ENCODE peak calls at places on chromosomes 11 and 22, in eight cellular contexts. One of them, this sample, is unnamed.

GRCh38 chr11:115134886-115135285 is 369.3 kb downstream of the CADM1 start:
- DNase-seq in cardiac muscle cell: no peak
- DNase-seq in lower leg skin: no peak
- DNase-seq in AG09319: no peak
- DNase-seq in WTC11: no peak
- DNase-seq in SK-N-SH: no peak
- DNase-seq in right lobe of liver: no peak
- DNase-seq in GM12865: no peak
- DNase-seq in this sample: no peak

GRCh38 chr22:35135165-35135564 is 69.2 kb downstream of the ISX start:
- DNase-seq in SK-N-SH: no peak
- DNase-seq in AG09319: no peak
- DNase-seq in right lobe of liver: no peak
- DNase-seq in WTC11: no peak
- DNase-seq in GM12865: no peak
- DNase-seq in cardiac muscle cell: peak; percentile 30
- DNase-seq in lower leg skin: no peak
- DNase-seq in this sample: no peak

GRCh38 chr11:57126766-57127400 is 54.9 kb upstream of the LRRC55 start:
- DNase-seq in cardiac muscle cell: peak; percentile 41
- DNase-seq in WTC11: no peak
- DNase-seq in AG09319: no peak
- DNase-seq in SK-N-SH: no peak
- DNase-seq in lower leg skin: no peak
- DNase-seq in right lobe of liver: no peak
- DNase-seq in GM12865: no peak
- DNase-seq in this sample: no peak

GRCh38 chr22:48578138-48579034 is 1249.3 kb downstream of the BRD1 start:
- DNase-seq in lower leg skin: no peak
- DNase-seq in AG09319: no peak
- DNase-seq in cardiac muscle cell: peak; percentile 22
- DNase-seq in SK-N-SH: no peak
- DNase-seq in GM12865: no peak
- DNase-seq in right lobe of liver: no peak
- DNase-seq in WTC11: no peak
- DNase-seq in this sample: no peak

GRCh38 chr11:97965849-97966646 is 1054.7 kb upstream of the CNTN5 start:
- DNase-seq in GM12865: no peak
- DNase-seq in right lobe of liver: no peak
- DNase-seq in SK-N-SH: no peak
- DNase-seq in lower leg skin: no peak
- DNase-seq in AG09319: peak; percentile 14
- DNase-seq in WTC11: no peak
- DNase-seq in cardiac muscle cell: no peak
- DNase-seq in this sample: no peak

GRCh38 chr11:94597896-94598295 is 30.7 kb downstream of the PIWIL4 start:
- DNase-seq in GM12865: peak; percentile 15
- DNase-seq in lower leg skin: no peak
- DNase-seq in cardiac muscle cell: no peak
- DNase-seq in right lobe of liver: no peak
- DNase-seq in AG09319: no peak
- DNase-seq in SK-N-SH: no peak
- DNase-seq in WTC11: no peak
- DNase-seq in this sample: no peak

GRCh38 chr11:11483622-11484021 is 130.6 kb upstream of the CSNK2A3 start:
- DNase-seq in right lobe of liver: no peak
- DNase-seq in AG09319: no peak
- DNase-seq in WTC11: no peak
- DNase-seq in GM12865: no peak
- DNase-seq in lower leg skin: no peak
- DNase-seq in cardiac muscle cell: no peak
- DNase-seq in SK-N-SH: no peak
- DNase-seq in this sample: no peak

GRCh38 chr11:102318469-102318868 is 1.2 kb downstream of the BIRC3 start:
- DNase-seq in GM12865: peak; percentile 70
- DNase-seq in SK-N-SH: no peak
- DNase-seq in WTC11: no peak
- DNase-seq in lower leg skin: no peak
- DNase-seq in right lobe of liver: no peak
- DNase-seq in cardiac muscle cell: no peak
- DNase-seq in AG09319: no peak
- DNase-seq in this sample: no peak

GRCh38 chr11:64519541-64519940 is 71.5 kb upstream of the SLC22A12 start:
- DNase-seq in SK-N-SH: no peak
- DNase-seq in right lobe of liver: no peak
- DNase-seq in WTC11: no peak
- DNase-seq in GM12865: no peak
- DNase-seq in lower leg skin: no peak
- DNase-seq in AG09319: no peak
- DNase-seq in cardiac muscle cell: no peak
- DNase-seq in this sample: no peak

GRCh38 chr11:44566952-44567875 is 1.8 kb downstream of the CD82 start:
- DNase-seq in WTC11: no peak
- DNase-seq in cardiac muscle cell: no peak
- DNase-seq in lower leg skin: no peak
- DNase-seq in GM12865: peak; percentile 67
- DNase-seq in SK-N-SH: no peak
- DNase-seq in AG09319: no peak
- DNase-seq in right lobe of liver: no peak
- DNase-seq in this sample: no peak

GRCh38 chr11:19957301-19957985 is 202.8 kb downstream of the DBX1 start:
- DNase-seq in cardiac muscle cell: peak; percentile 28
- DNase-seq in GM12865: no peak
- DNase-seq in WTC11: no peak
- DNase-seq in right lobe of liver: no peak
- DNase-seq in SK-N-SH: no peak
- DNase-seq in AG09319: no peak
- DNase-seq in lower leg skin: peak; percentile 74
- DNase-seq in this sample: no peak

GRCh38 chr22:35567794-35568193 is 27.2 kb downstream of the RASD2 start:
- DNase-seq in cardiac muscle cell: no peak
- DNase-seq in SK-N-SH: no peak
- DNase-seq in GM12865: no peak
- DNase-seq in lower leg skin: no peak
- DNase-seq in WTC11: no peak
- DNase-seq in AG09319: no peak
- DNase-seq in right lobe of liver: no peak
- DNase-seq in this sample: no peak

GRCh38 chr22:24776525-24776924 is 2.0 kb upstream of the PIWIL3 start:
- DNase-seq in cardiac muscle cell: no peak
- DNase-seq in right lobe of liver: no peak
- DNase-seq in WTC11: no peak
- DNase-seq in AG09319: no peak
- DNase-seq in GM12865: no peak
- DNase-seq in lower leg skin: no peak
- DNase-seq in SK-N-SH: no peak
- DNase-seq in this sample: no peak

GRCh38 chr11:20618083-20618482 is 18.7 kb downstream of the SLC6A5 start:
- DNase-seq in WTC11: no peak
- DNase-seq in right lobe of liver: no peak
- DNase-seq in lower leg skin: no peak
- DNase-seq in GM12865: no peak
- DNase-seq in cardiac muscle cell: no peak
- DNase-seq in SK-N-SH: no peak
- DNase-seq in AG09319: no peak
- DNase-seq in this sample: no peak

GRCh38 chr11:61327669-61328071 is 5.2 kb downstream of the DDB1 start:
- DNase-seq in AG09319: no peak
- DNase-seq in SK-N-SH: no peak
- DNase-seq in lower leg skin: no peak
- DNase-seq in cardiac muscle cell: no peak
- DNase-seq in right lobe of liver: no peak
- DNase-seq in WTC11: no peak
- DNase-seq in GM12865: no peak
- DNase-seq in this sample: no peak

GRCh38 chr11:58941838-58942237 is 2.5 kb downstream of the GLYATL1 start:
- DNase-seq in SK-N-SH: no peak
- DNase-seq in right lobe of liver: no peak
- DNase-seq in AG09319: no peak
- DNase-seq in GM12865: no peak
- DNase-seq in cardiac muscle cell: no peak
- DNase-seq in WTC11: no peak
- DNase-seq in lower leg skin: no peak
- DNase-seq in this sample: no peak

GRCh38 chr11:5690736-5691135 is 1.1 kb downstream of the TRIM22 start:
- DNase-seq in GM12865: peak; percentile 28
- DNase-seq in lower leg skin: no peak
- DNase-seq in SK-N-SH: no peak
- DNase-seq in right lobe of liver: no peak
- DNase-seq in WTC11: no peak
- DNase-seq in cardiac muscle cell: no peak
- DNase-seq in AG09319: peak; percentile 16
- DNase-seq in this sample: no peak

DNA sequence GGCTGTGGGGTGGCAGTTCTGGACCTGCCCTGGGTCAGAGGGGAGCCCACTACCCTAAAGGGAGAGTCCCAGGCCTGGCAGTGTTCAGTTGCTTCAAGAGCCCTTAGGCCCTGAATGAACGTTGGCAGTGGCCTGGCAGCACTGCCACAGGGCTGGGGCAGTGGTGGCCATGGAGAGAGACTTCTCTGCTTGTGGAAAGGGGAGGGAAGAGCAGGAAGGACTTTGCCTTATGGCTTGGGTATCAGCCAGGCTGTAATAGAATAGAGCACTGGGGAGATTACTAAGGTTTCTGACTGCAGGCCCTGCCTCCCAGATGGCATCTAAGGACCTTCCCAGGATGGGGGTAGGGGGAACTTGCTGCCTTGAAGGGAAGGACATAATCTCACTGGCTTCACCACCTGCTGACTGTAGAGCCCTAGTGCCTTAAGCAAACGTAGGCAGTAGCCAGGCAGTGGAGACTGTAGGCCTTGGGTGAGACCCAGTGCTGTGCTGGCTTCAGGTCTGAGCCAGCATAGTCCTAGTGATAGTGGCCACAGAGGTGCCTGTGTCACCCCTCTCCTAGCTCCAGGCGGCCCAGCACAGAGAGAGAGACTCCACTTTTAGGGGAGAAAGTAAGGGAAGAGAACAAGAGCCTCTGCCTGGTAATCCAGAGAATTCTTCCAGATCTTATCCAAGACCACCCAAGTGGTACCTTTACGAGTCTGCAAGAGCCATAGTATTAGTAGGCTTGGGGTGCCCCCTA is 27.6 kb downstream of the PLA2G6 start:
- DNase-seq in right lobe of liver: peak; percentile 67
- DNase-seq in lower leg skin: no peak
- DNase-seq in SK-N-SH: no peak
- DNase-seq in GM12865: no peak
- DNase-seq in AG09319: no peak
- DNase-seq in WTC11: no peak
- DNase-seq in cardiac muscle cell: no peak
- DNase-seq in this sample: no peak
- TF ChIP-seq CTCF in right lobe of liver: no peak
- TF ChIP-seq CTCF in lower leg skin: no peak
- TF ChIP-seq CTCF in SK-N-SH: no peak
- TF ChIP-seq CTCF in GM12865: no peak
- TF ChIP-seq CTCF in AG09319: no peak
- TF ChIP-seq CTCF in WTC11: no peak
- TF ChIP-seq CTCF in cardiac muscle cell: no peak
- TF ChIP-seq CTCF in this sample: no peak

GRCh38 chr11:92153542-92153941 is 71.1 kb upstream of the FAT3 start:
- DNase-seq in GM12865: no peak
- DNase-seq in right lobe of liver: no peak
- DNase-seq in lower leg skin: no peak
- DNase-seq in cardiac muscle cell: no peak
- DNase-seq in SK-N-SH: no peak
- DNase-seq in AG09319: no peak
- DNase-seq in WTC11: no peak
- DNase-seq in this sample: no peak

GRCh38 chr11:92149996-92150395 is 74.6 kb upstream of the FAT3 start:
- DNase-seq in GM12865: no peak
- DNase-seq in SK-N-SH: no peak
- DNase-seq in right lobe of liver: no peak
- DNase-seq in WTC11: no peak
- DNase-seq in lower leg skin: no peak
- DNase-seq in AG09319: no peak
- DNase-seq in cardiac muscle cell: no peak
- DNase-seq in this sample: no peak

GRCh38 chr11:92154611-92155010 is 70.0 kb upstream of the FAT3 start:
- DNase-seq in WTC11: no peak
- DNase-seq in cardiac muscle cell: no peak
- DNase-seq in GM12865: no peak
- DNase-seq in lower leg skin: no peak
- DNase-seq in SK-N-SH: no peak
- DNase-seq in right lobe of liver: no peak
- DNase-seq in AG09319: no peak
- DNase-seq in this sample: no peak

DNA sequence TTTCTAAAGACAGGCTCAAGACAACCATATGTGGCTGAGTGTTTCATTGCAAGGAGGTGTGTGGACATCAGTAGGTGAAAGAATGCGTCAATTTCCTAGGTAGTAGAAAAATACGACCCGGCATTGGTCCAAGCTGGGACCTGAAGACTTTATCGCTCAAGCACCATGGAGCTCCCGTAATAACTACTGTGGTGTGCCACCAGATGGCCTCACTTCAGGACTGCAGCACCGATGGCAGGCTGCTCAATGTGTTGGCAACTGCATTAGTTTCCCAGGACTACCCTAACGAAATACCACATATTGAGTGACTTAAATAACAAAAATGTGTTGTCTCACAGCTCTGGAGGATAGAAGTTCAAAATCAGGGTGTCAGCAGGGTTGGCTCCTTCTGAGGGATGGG is 72.4 kb upstream of the FAT3 start:
- DNase-seq in WTC11: peak; percentile 52
- DNase-seq in right lobe of liver: no peak
- DNase-seq in SK-N-SH: peak; percentile 16
- DNase-seq in cardiac muscle cell: no peak
- DNase-seq in lower leg skin: no peak
- DNase-seq in GM12865: no peak
- DNase-seq in AG09319: no peak
- DNase-seq in this sample: no peak
- TF ChIP-seq CTCF in WTC11: peak; percentile 36
- TF ChIP-seq CTCF in right lobe of liver: no peak
- TF ChIP-seq CTCF in SK-N-SH: peak; percentile 12
- TF ChIP-seq CTCF in cardiac muscle cell: no peak
- TF ChIP-seq CTCF in lower leg skin: no peak
- TF ChIP-seq CTCF in GM12865: no peak
- TF ChIP-seq CTCF in AG09319: no peak
- TF ChIP-seq CTCF in this sample: peak; percentile 31

DNA sequence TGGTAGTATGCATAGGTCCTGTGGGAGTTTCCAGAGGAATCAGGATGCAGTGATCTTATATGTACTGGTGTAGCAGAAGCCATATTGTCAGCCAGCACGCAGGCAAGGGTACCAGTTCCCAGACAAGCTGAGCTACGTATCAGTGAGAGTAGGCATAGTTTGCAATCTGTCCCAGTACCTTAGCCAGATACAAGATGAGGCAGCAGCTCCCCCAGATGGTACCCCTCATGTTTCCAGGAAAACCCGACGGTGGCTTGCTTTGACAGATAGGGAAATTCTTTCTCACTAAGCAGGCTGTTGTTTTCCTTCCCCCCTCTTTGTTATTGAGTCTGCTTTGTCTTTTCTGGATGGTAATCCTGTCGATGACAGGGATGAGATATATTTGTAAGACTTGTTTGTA is 109.7 kb upstream of the RRM1 start:
- DNase-seq in cardiac muscle cell: peak; percentile 20
- DNase-seq in GM12865: peak; percentile 31
- DNase-seq in lower leg skin: no peak
- DNase-seq in WTC11: peak; percentile 28
- DNase-seq in SK-N-SH: peak; percentile 27
- DNase-seq in right lobe of liver: no peak
- DNase-seq in AG09319: no peak
- DNase-seq in this sample: no peak
- TF ChIP-seq CTCF in cardiac muscle cell: peak; percentile 20
- TF ChIP-seq CTCF in GM12865: peak; percentile 27
- TF ChIP-seq CTCF in lower leg skin: no peak
- TF ChIP-seq CTCF in WTC11: no peak
- TF ChIP-seq CTCF in SK-N-SH: no peak
- TF ChIP-seq CTCF in right lobe of liver: no peak
- TF ChIP-seq CTCF in AG09319: no peak
- TF ChIP-seq CTCF in this sample: no peak

GRCh38 chr11:133065847-133066485 is 466.3 kb downstream of the OPCML start:
- DNase-seq in SK-N-SH: no peak
- DNase-seq in lower leg skin: peak; percentile 76
- DNase-seq in right lobe of liver: no peak
- DNase-seq in AG09319: no peak
- DNase-seq in WTC11: no peak
- DNase-seq in GM12865: no peak
- DNase-seq in cardiac muscle cell: no peak
- DNase-seq in this sample: no peak
- TF ChIP-seq CTCF in SK-N-SH: no peak
- TF ChIP-seq CTCF in lower leg skin: no peak
- TF ChIP-seq CTCF in right lobe of liver: no peak
- TF ChIP-seq CTCF in AG09319: no peak
- TF ChIP-seq CTCF in WTC11: no peak
- TF ChIP-seq CTCF in GM12865: no peak
- TF ChIP-seq CTCF in cardiac muscle cell: no peak
- TF ChIP-seq CTCF in this sample: no peak

This sample was measured in osteocyte.